ENCODE peak calls at places on chromosomes 5 and 9, in eight cellular contexts. R is A549, B is breast epithelium, I is body of pancreas, O is HepG2, L is HCT116, Q is upper lobe of left lung, A is endothelial cell of umbilical vein. D is an unnamed sample.

GRCh38 chr9:92378825-92379535 is 25.4 kb downstream of the OGN start:
- DNase-seq in Q (no peak), R (no peak), A (no peak), B (no peak), I (no peak), O (no peak), L (no peak), D (no peak)

GRCh38 chr9:130897105-130897751 is 616 bp upstream of the QRFP start:
- DNase-seq in I (no peak), Q (no peak), L (no peak), A (no peak), B (no peak), R (no peak), O (no peak), D (no peak)

GRCh38 chr9:114392749-114393112 is 4.9 kb upstream of the AKNA start:
- DNase-seq in B (no peak), L (no peak), I (peak), O (no peak), Q (peak), A (no peak), R (no peak), D (no peak)

GRCh38 chr9:68678430-68678829 is 26.6 kb upstream of the PIP5K1B start:
- DNase-seq in Q (no peak), A (peak), L (peak), O (peak), I (no peak), B (no peak), R (no peak), D (peak)

GRCh38 chr9:79131876-79132377 is 439.8 kb upstream of the TLE4 start:
- DNase-seq in I (no peak), L (no peak), R (no peak), Q (no peak), O (no peak), B (no peak), A (no peak), D (no peak)

GRCh38 chr9:109118802-109119438 is 827 bp downstream of the TMEM245 start:
- DNase-seq in O (peak), A (peak), R (no peak), L (no peak), I (no peak), B (no peak), Q (no peak), D (no peak)

GRCh38 chr5:6754766-6755165 is 41.5 kb downstream of the TENT4A start:
- DNase-seq in B (no peak), I (no peak), R (no peak), L (no peak), Q (no peak), O (no peak), A (no peak), D (no peak)

GRCh38 chr5:574906-575305 is 37.2 kb upstream of the CEP72 start:
- DNase-seq in L (no peak), Q (no peak), R (no peak), A (no peak), B (no peak), O (no peak), I (no peak), D (no peak)

GRCh38 chr9:111961575-111961974 is 65.0 kb downstream of the UGCG start:
- DNase-seq in L (peak), I (peak), R (no peak), O (no peak), Q (peak), A (peak), B (no peak), D (no peak)

GRCh38 chr5:73793911-73794310 is 167.9 kb downstream of the ARHGEF28 start:
- DNase-seq in R (no peak), O (no peak), Q (no peak), A (peak), L (no peak), I (no peak), B (no peak), D (no peak)

GRCh38 chr5:111859533-111860270 is 102.7 kb upstream of the NREP start:
- DNase-seq in R (no peak), I (no peak), A (no peak), B (no peak), O (no peak), Q (no peak), L (no peak), D (no peak)

GRCh38 chr5:143041972-143042770 is 272.0 kb downstream of the ARHGAP26 start:
- DNase-seq in I (no peak), A (no peak), O (no peak), L (no peak), R (no peak), B (no peak), Q (no peak), D (no peak)

GRCh38 chr9:133782157-133783130 is 44.3 kb upstream of the SARDH start:
- DNase-seq in O (peak), A (peak), R (peak), B (peak), Q (peak), L (peak), I (peak), D (peak)

GRCh38 chr5:135567661-135568060 is 11.1 kb downstream of the CXCL14 start:
- DNase-seq in L (no peak), I (no peak), Q (no peak), O (no peak), B (no peak), A (no peak), R (no peak), D (no peak)

GRCh38 chr9:136832581-136832980 is 9.7 kb upstream of the AJM1 start:
- DNase-seq in R (no peak), I (no peak), A (no peak), Q (no peak), B (no peak), L (no peak), O (no peak), D (no peak)

GRCh38 chr5:119355244-119355635 is 579 bp upstream of the TNFAIP8 start:
- DNase-seq in R (no peak), B (no peak), O (peak), A (no peak), L (no peak), Q (peak), I (no peak), D (no peak)

GRCh38 chr5:37722236-37723146 is 117.3 kb downstream of the GDNF start:
- DNase-seq in O (peak), L (peak), Q (no peak), R (peak), B (no peak), A (peak), I (no peak), D (no peak)

GRCh38 chr9:86953181-86953580 is 5.9 kb upstream of the GAS1 start:
- DNase-seq in I (no peak), B (no peak), A (no peak), R (no peak), Q (no peak), L (no peak), O (no peak), D (no peak)

GRCh38 chr9:26637101-26637500 is 255.5 kb downstream of the CAAP1 start:
- DNase-seq in L (no peak), R (no peak), B (no peak), I (no peak), O (no peak), Q (no peak), A (no peak), D (no peak)

GRCh38 chr5:159883522-159883950 is 32.7 kb upstream of the ADRA1B start:
- DNase-seq in Q (no peak), R (no peak), I (no peak), O (no peak), L (no peak), B (no peak), A (no peak), D (no peak)

GRCh38 chr5:102582706-102583105 is 83.9 kb upstream of the SLCO6A1 start:
- DNase-seq in B (no peak), A (no peak), Q (no peak), O (no peak), R (no peak), L (no peak), I (no peak), D (no peak)

GRCh38 chr9:117000834-117001233 is 313.7 kb downstream of the TRIM32 start:
- DNase-seq in B (no peak), I (no peak), Q (no peak), O (no peak), L (no peak), A (no peak), R (no peak), D (no peak)

GRCh38 chr9:18115131-18115530 is 358.8 kb upstream of the ADAMTSL1 start:
- DNase-seq in I (no peak), L (no peak), A (no peak), Q (no peak), O (no peak), R (no peak), B (no peak), D (no peak)

GRCh38 chr5:171660438-171660837 is 125.2 kb upstream of the SMIM23 start:
- DNase-seq in O (no peak), L (no peak), A (no peak), Q (no peak), B (no peak), R (no peak), I (no peak), D (no peak)

GRCh38 chr9:127166651-127167524 is 44.5 kb upstream of the ANGPTL2 start:
- DNase-seq in Q (no peak), L (peak), A (no peak), B (no peak), R (no peak), I (no peak), O (no peak), D (no peak)

GRCh38 chr5:97764700-97765099 is 581.7 kb upstream of the RIOK2 start:
- DNase-seq in B (no peak), L (no peak), Q (no peak), O (peak), R (no peak), I (no peak), A (no peak), D (no peak)

GRCh38 chr9:5442400-5443011 is 4.8 kb upstream of the PLGRKT start:
- DNase-seq in A (peak), I (peak), Q (peak), L (no peak), B (no peak), O (peak), R (peak), D (peak)

GRCh38 chr5:69502375-69503143 is 10.0 kb downstream of the OCLN start:
- DNase-seq in O (peak), R (no peak), A (peak), L (no peak), B (no peak), Q (no peak), I (no peak), D (no peak)

GRCh38 chr5:109180668-109181067 is 229.1 kb downstream of the PJA2 start:
- DNase-seq in A (no peak), B (no peak), R (no peak), O (no peak), Q (no peak), L (no peak), I (no peak), D (no peak)

GRCh38 chr9:137416563-137417151 is 6.3 kb downstream of the EXD3 start:
- DNase-seq in O (no peak), L (no peak), Q (no peak), I (no peak), A (no peak), B (no peak), R (no peak), D (no peak)

GRCh38 chr5:132947661-132948060 is 15.8 kb downstream of the AFF4 start:
- DNase-seq in A (peak), I (no peak), R (no peak), O (peak), L (no peak), Q (no peak), B (no peak), D (no peak)

GRCh38 chr9:15373201-15373530 is 49.5 kb upstream of the SNAPC3 start:
- DNase-seq in B (no peak), A (no peak), R (no peak), I (no peak), O (no peak), Q (no peak), L (no peak), D (no peak)

GRCh38 chr5:100799166-100799565 is 103.9 kb downstream of the ST8SIA4 start:
- DNase-seq in A (no peak), Q (no peak), I (no peak), O (no peak), L (no peak), B (no peak), R (no peak), D (no peak)

GRCh38 chr5:94043311-94043710 is 301.9 kb upstream of the POU5F2 start:
- DNase-seq in R (no peak), L (no peak), B (no peak), Q (no peak), I (no peak), A (no peak), O (no peak), D (no peak)

GRCh38 chr5:79976759-79977515 is 14.1 kb downstream of the MTX3 start:
- DNase-seq in L (no peak), R (no peak), A (no peak), B (no peak), Q (no peak), O (no peak), I (no peak), D (no peak)

GRCh38 chr9:14353222-14354056 is 39.5 kb upstream of the NFIB start:
- DNase-seq in L (peak), R (peak), B (peak), A (peak), I (peak), O (peak), Q (peak), D (peak)
- TF ChIP-seq POLR2A in L (no peak), R (no peak), B (no peak), A (no peak), I (no peak), O (no peak), Q (no peak), D (no peak)

DNA sequence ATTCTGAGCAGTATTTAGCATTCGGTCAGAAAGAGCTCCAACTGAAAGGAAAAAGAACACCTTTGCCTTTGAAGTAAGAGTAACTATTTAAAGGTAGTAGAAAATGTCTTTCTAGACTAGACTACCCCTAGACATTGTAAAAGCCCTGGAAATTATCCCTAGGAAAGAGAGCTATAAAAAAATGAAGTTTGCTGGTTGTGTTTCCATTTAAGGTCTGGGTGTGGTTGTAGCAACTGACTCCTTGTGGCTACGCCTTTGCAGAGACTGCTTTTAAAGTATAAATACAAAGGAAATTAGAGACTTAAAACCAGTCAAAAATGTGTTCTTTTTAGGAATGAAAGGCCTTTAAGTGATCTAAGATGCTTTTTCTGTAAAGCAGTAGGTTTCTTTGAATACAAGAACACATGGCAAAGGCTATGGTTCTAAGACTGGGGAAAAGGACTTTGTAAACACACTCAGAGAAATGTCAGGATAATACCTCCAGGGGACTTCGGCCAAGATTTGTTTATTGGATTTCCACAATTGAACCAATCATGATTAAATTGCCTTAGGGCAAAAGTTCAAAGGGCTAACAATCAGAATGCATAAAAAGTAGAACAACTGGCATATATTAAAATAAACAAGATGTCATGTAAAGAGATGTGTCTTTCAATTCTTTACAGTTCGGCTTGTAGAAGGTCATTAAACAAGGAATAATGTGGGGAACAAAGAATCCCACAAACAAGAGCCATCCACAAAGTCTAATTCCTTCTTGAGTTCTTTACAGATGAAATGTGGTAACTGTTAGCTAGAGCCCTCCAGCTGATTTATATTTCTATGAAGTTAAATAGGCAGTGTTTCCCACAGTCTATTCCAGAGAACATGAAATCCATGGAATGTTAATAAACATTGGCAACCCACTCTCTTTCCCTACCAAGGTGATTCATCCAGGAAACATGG is 565.6 kb downstream of the ZNF608 start:
- DNase-seq in B (no peak), I (no peak), Q (no peak), L (no peak), O (no peak), A (no peak), R (no peak), D (no peak)
- H3K27ac ChIP-seq in B (no peak), I (no peak), Q (no peak), L (no peak), O (no peak), A (no peak), R (no peak), D (no peak)

DNA sequence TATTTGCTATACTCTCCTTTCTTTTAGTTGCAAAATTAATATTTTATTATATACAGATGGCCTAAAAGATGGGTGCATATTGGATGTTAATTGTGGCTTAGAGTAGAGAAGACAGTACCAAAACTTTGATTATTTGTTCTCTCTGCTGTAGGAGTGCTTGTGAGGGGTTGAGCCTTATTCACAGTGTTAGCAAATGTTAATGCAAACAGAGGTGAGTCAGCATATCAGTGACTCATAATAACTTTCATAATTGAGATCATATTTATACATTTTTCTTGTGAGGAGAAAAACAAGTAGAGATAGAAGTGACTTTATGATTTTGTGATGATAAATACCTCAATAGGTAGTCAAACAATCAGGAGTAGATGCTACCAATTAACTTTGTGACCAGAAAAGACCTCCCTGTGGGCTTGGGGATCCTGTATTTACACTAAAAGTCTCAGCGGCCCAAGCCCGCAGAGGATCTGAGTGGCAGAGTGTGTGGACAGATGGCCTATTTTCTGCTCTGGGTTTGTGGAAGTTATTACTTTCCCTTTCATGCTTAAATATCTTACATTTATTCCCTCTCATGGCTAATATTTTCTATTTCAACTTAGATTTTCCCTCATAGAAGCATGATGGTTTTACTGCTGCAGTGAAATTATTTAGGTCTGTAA is 226.5 kb downstream of the TAF11L14 start:
- DNase-seq in O (no peak), R (peak), I (no peak), B (no peak), A (peak), L (no peak), Q (no peak), D (no peak)
- TF ChIP-seq POLR2A in O (no peak), R (no peak), I (no peak), B (no peak), A (no peak), L (no peak), Q (no peak), D (no peak)

GRCh38 chr5:14574124-14574523 is 7.5 kb upstream of the OTULINL start:
- DNase-seq in R (no peak), B (no peak), L (no peak), O (no peak), Q (no peak), I (no peak), A (no peak), D (no peak)
- H3K27ac ChIP-seq in R (no peak), B (no peak), L (no peak), O (no peak), Q (peak), I (peak), A (no peak), D (no peak)

DNA sequence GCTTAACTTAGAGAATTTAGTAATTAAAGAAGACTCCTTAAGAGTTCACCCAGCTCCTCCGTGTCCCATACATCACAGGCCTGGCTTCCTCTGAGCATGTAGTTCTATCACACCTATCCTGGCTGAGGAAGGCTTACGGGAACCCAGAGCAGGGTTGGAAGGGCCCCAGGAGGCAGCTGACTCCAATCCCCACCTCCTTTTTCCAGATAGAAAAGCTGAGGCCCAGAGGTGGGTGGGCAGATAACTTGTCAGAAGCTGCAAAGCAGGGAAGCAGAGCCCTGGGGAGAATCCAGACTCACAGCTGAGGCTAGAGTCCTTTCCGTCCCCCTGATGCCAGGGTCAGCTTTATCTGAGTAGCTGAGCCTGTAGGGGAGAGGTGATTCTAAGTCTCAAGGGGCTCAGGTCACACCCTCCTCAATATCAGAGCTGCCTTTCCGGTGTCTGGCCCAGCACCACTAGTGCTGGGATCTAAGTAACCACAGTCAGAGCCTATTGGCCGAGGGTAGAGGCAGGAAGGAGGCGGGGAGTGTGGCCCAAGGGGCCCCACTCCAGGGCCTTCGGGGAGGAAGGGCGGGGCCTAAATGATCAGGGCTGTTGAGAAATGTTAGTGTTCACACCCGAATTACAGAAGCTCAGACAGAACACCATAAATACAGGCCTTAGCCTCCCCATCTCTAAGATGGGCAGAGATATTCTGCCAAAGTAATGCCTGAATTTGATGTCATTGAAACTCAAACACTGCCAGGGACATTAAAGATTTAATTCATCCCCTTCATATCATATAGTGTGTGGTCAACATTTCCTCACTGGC is 9.9 kb downstream of the CCDC69 start:
- DNase-seq in O (peak), B (peak), A (peak), L (no peak), Q (peak), I (peak), R (no peak), D (peak)
- TF ChIP-seq POLR2A in O (peak), B (no peak), A (no peak), L (no peak), Q (peak), I (no peak), R (no peak), D (no peak)

D was measured in adrenal gland.